ENCODE peak calls at places on chromosomes 12 and 14, in four cellular contexts. F, N, I and B are unnamed samples.

GRCh38 chr12:7376196-7376595 is 67.8 kb downstream of the CD163L1 start:
- DNase-seq in I (peak), F (no peak), N (no peak), B (no peak)

GRCh38 chr14:60183724-60184596 is 18.8 kb upstream of the DHRS7 start:
- DNase-seq in F (peak), I (peak), N (no peak), B (peak)

GRCh38 chr14:64232095-64232830 is 61.9 kb downstream of the ESR2 start:
- DNase-seq in N (no peak), F (no peak), I (peak), B (peak)

GRCh38 chr14:71206766-71207371 is 299.6 kb downstream of the PCNX1 start:
- DNase-seq in N (no peak), I (peak), F (no peak), B (no peak)

GRCh38 chr14:76377675-76378074 is 1.7 kb downstream of the ESRRB start:
- DNase-seq in F (no peak), N (no peak), I (no peak), B (no peak)

GRCh38 chr12:56257491-56258067 is 605 bp downstream of the ANKRD52 start:
- DNase-seq in N (no peak), F (peak), I (peak), B (peak)

GRCh38 chr14:42736408-42736807 is 1129.7 kb downstream of the LRFN5 start:
- DNase-seq in F (no peak), I (no peak), N (no peak), B (no peak)

GRCh38 chr12:57632369-57632897 is 568 bp downstream of the B4GALNT1 start:
- DNase-seq in I (no peak), F (no peak), N (no peak), B (peak)

GRCh38 chr12:106248849-106249371 is 1.1 kb upstream of the CKAP4 start:
- DNase-seq in F (no peak), N (no peak), I (no peak), B (peak)

GRCh38 chr12:91432079-91432478 is 249.5 kb upstream of the DCN start:
- DNase-seq in I (no peak), F (no peak), N (no peak), B (no peak)

GRCh38 chr14:68094158-68094557 is 274.6 kb downstream of the RAD51B start:
- DNase-seq in I (no peak), N (no peak), F (no peak), B (no peak)

GRCh38 chr14:79443602-79444001 is 767.7 kb downstream of the DIO2 start:
- DNase-seq in I (no peak), N (no peak), F (no peak), B (no peak)

GRCh38 chr12:121773011-121773777 is 20.3 kb downstream of the RHOF start:
- DNase-seq in I (peak), N (peak), F (peak), B (peak)

GRCh38 chr14:20415723-20416622 is 2.7 kb upstream of the TEP1 start:
- DNase-seq in I (peak), N (no peak), F (peak), B (peak)

GRCh38 chr12:71694099-71694820 is 8.4 kb downstream of the TMEM19 start:
- DNase-seq in I (no peak), N (no peak), F (no peak), B (no peak)

GRCh38 chr12:24875014-24875413 is 73.9 kb downstream of the BCAT1 start:
- DNase-seq in I (no peak), N (no peak), F (no peak), B (no peak)

GRCh38 chr12:14111230-14111865 is 129.9 kb upstream of the GRIN2B start:
- DNase-seq in N (no peak), I (peak), F (no peak), B (peak)

GRCh38 chr12:13099910-13100609 is 3.4 kb downstream of the GSG1 start:
- DNase-seq in N (no peak), I (peak), F (no peak), B (no peak)

GRCh38 chr14:91292476-91292875 is 48.0 kb upstream of the GPR68 start:
- DNase-seq in N (no peak), F (no peak), I (no peak), B (peak)

GRCh38 chr12:22672951-22673350 is 48.0 kb downstream of the ETNK1 start:
- DNase-seq in I (peak), N (no peak), F (no peak), B (no peak)

GRCh38 chr14:46250113-46250703 is 401.4 kb downstream of the RPL10L start:
- DNase-seq in F (no peak), I (peak), N (no peak), B (no peak)

GRCh38 chr14:106318700-106319099 is 792.3 kb downstream of the TMEM121 start:
- DNase-seq in N (no peak), I (no peak), F (no peak), B (peak)

GRCh38 chr12:93990832-93991748 is 157.3 kb upstream of the PLXNC1 start:
- DNase-seq in N (no peak), I (no peak), F (peak), B (no peak)

GRCh38 chr12:53695148-53696138 is 19.6 kb upstream of the ATP5MC2 start:
- DNase-seq in F (peak), N (peak), I (peak), B (peak)
- TF ChIP-seq CTCF in F (peak), N (peak), I (no peak), B (peak)

GRCh38 chr12:52314511-52314910 is 6.7 kb downstream of the KRT83 start:
- DNase-seq in F (no peak), N (no peak), I (no peak), B (no peak)
- TF ChIP-seq CTCF in F (no peak), N (no peak), I (no peak), B (no peak)

DNA sequence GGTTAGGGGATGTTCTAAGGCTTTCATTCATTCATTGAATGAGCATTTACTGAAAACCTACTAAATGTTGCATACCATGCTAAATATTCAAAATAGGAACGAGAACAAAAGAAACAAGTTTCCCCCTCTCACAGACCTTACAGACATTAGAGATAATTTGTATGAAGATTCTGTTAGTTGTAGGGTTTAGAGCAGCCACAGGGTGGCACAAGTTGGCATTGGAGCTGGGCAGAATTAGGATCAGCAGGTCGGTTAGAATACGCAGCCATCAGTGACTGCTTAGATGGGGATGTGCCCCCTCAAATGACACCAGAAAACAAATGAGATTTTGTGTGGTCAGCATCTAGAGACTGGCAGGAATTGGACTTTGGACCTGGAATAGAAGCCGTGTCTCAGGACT is 166.3 kb upstream of the DAAM1 start:
- DNase-seq in F (no peak), N (no peak), I (peak), B (no peak)
- TF ChIP-seq CTCF in F (no peak), N (no peak), I (no peak), B (no peak)

GRCh38 chr12:52063081-52063985 is 6.4 kb upstream of the ATG101 start:
- DNase-seq in F (no peak), N (no peak), I (no peak), B (no peak)
- TF ChIP-seq CTCF in F (no peak), N (no peak), I (no peak), B (no peak)

GRCh38 chr12:17640615-17641014 is 449.4 kb downstream of the RERGL start:
- DNase-seq in N (no peak), I (no peak), F (no peak), B (no peak)

GRCh38 chr12:17642340-17642650 is 447.7 kb downstream of the RERGL start:
- DNase-seq in I (no peak), N (no peak), F (no peak), B (no peak)
- TF ChIP-seq CTCF in I (no peak), N (no peak), F (peak), B (peak)

GRCh38 chr12:48818831-48819590 is 715 bp downstream of the CACNB3 start:
- DNase-seq in N (no peak), I (no peak), F (no peak), B (peak)
- TF ChIP-seq CTCF in N (peak), I (no peak), F (no peak), B (no peak)

GRCh38 chr14:54814076-54814475 is 88.5 kb downstream of the GCH1 start:
- DNase-seq in F (no peak), I (no peak), N (no peak), B (peak)
- TF ChIP-seq CTCF in F (peak), I (peak), N (peak), B (peak)